ENCODE peak calls at places on chromosomes 6 and 20, in six cellular contexts. S is prostate gland, O is GM23338, I is spleen, C is breast epithelium, N is transverse colon. Z is an unnamed sample.

GRCh38 chr6:157814883-157815282 is 8.2 kb upstream of the SNX9 start:
- DNase-seq in C (no peak), O (no peak), I (no peak), S (no peak), N (no peak), Z (no peak)

GRCh38 chr6:64774881-64775280 is 932.1 kb downstream of the EYS start:
- DNase-seq in S (no peak), I (no peak), O (no peak), N (no peak), C (no peak), Z (no peak)

GRCh38 chr20:45893831-45894230 is 2.7 kb downstream of the CTSA start:
- DNase-seq in S (no peak), N (no peak), I (no peak), C (no peak), O (no peak), Z (no peak)

GRCh38 chr6:105769987-105770386 is 316.1 kb upstream of the PRDM1 start:
- DNase-seq in I (no peak), O (no peak), C (no peak), N (no peak), S (no peak), Z (no peak)

GRCh38 chr20:25623225-25623735 is 534 bp downstream of the NANP start:
- DNase-seq in I (peak; percentile 87), S (peak; percentile 28), N (peak; percentile 51), C (no peak), O (peak; percentile 27), Z (no peak)

GRCh38 chr6:116282698-116283097 is 3.0 kb upstream of the TSPYL1 start:
- DNase-seq in I (no peak), S (no peak), C (no peak), N (no peak), O (no peak), Z (no peak)

GRCh38 chr20:31815408-31816188 is 3.6 kb upstream of the MYLK2 start:
- DNase-seq in N (peak; percentile 18), I (no peak), S (no peak), O (peak; percentile 57), C (no peak), Z (no peak)

GRCh38 chr20:34069341-34070078 is 42.5 kb downstream of the EIF2S2 start:
- DNase-seq in I (no peak), S (peak; percentile 79), O (peak; percentile 94), C (peak; percentile 73), N (peak; percentile 83), Z (peak; percentile 94)

GRCh38 chr6:109455161-109455501 is 441 bp downstream of the MICAL1 start:
- DNase-seq in I (peak; percentile 92), C (no peak), S (no peak), N (peak; percentile 63), O (peak; percentile 72), Z (no peak)

GRCh38 chr6:139540276-139540675 is 165.8 kb upstream of the CITED2 start:
- DNase-seq in C (no peak), I (peak; percentile 76), O (no peak), N (peak; percentile 35), S (no peak), Z (no peak)

GRCh38 chr20:6160736-6161135 is 37.9 kb upstream of the FERMT1 start:
- DNase-seq in O (no peak), S (no peak), C (no peak), I (no peak), N (no peak), Z (no peak)

GRCh38 chr6:42841844-42842584 is 37.4 kb upstream of the RPL7L1 start:
- DNase-seq in O (no peak), N (no peak), I (no peak), S (no peak), C (no peak), Z (no peak)

GRCh38 chr20:2745060-2745910 is 52.7 kb downstream of the EBF4 start:
- DNase-seq in O (no peak), C (no peak), N (no peak), S (peak; percentile 3), I (peak; percentile 57), Z (peak; percentile 82)

GRCh38 chr6:41159415-41160082 is 3.4 kb downstream of the TREM2 start:
- DNase-seq in S (no peak), C (no peak), I (no peak), N (no peak), O (no peak), Z (peak; percentile 68)

GRCh38 chr6:13868236-13868635 is 53.9 kb upstream of the MCUR1 start:
- DNase-seq in O (no peak), N (no peak), C (no peak), I (no peak), S (no peak), Z (no peak)

GRCh38 chr20:36104244-36104643 is 50.3 kb upstream of the EPB41L1 start:
- DNase-seq in O (no peak), S (no peak), C (no peak), I (no peak), N (no peak), Z (no peak)

GRCh38 chr6:2578729-2579128 is 172.0 kb downstream of the MYLK4 start:
- DNase-seq in O (no peak), C (no peak), I (no peak), N (no peak), S (no peak), Z (no peak)

GRCh38 chr6:38929560-38929959 is 119.0 kb upstream of the GLP1R start:
- DNase-seq in S (no peak), O (no peak), N (no peak), I (no peak), C (no peak), Z (no peak)
- TF ChIP-seq CTCF in S (no peak), O (no peak), N (no peak), I (no peak), C (no peak), Z (no peak)

GRCh38 chr6:32950010-32950409 is 2.9 kb downstream of the HLA-DMA start:
- DNase-seq in S (no peak), N (no peak), I (no peak), O (no peak), C (no peak), Z (no peak)

GRCh38 chr6:32946893-32947292 is 6.0 kb downstream of the HLA-DMA start:
- DNase-seq in O (no peak), C (no peak), N (no peak), I (no peak), S (no peak), Z (no peak)

GRCh38 chr6:32950449-32950848 is 2.4 kb downstream of the HLA-DMA start:
- DNase-seq in O (no peak), C (no peak), N (no peak), S (no peak), I (no peak), Z (no peak)

GRCh38 chr6:32947552-32948465 is 5.1 kb downstream of the HLA-DMA start:
- DNase-seq in S (peak; percentile 38), I (no peak), O (peak; percentile 86), N (peak; percentile 69), C (no peak), Z (no peak)

DNA sequence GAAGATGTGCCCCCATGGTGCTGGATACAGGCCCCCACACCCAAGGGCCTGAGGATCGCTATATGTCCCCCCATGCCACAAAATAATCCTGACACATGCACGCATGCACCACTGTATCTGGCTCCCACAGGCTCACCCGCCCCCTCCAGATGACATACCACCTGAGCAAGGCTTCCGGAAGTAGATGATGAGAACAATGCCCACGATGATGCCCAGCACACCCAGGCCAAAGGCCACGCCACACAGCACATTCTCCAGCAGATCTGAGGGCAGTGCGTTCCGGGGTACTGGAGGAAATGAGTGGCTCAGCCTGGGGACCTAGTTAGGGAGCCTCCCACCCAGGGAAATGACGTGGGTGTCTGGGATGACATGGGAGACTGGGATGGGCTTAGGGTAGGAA is 3.8 kb downstream of the HLA-DMA start:
- DNase-seq in N (no peak), S (no peak), O (no peak), I (no peak), C (no peak), Z (no peak)
- TF ChIP-seq POLR2AphosphoS5 in N (no peak), S (no peak), O (no peak), I (no peak), C (no peak), Z (no peak)

DNA sequence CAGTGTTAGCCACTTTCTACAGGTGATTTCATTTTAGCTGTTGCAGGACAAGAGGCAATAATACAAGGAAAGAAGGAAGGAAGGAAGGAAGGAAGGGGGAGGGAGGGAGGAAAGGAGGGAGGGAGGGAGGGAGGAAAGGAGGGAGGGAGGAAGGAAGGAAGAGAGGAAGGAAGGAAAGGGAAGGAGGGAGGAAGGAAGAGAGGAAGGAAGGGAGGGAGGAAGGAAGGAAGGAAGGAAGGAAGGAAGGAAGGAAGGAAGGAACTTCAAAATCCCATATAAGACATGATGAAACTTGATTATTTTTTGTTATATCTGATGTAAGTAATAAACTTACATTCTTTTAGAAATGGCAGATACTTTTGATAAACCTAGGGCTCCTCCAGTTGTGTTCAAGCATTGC is 83.6 kb downstream of the TFAP2B start:
- DNase-seq in C (no peak), N (no peak), O (no peak), S (no peak), I (no peak), Z (no peak)
- TF ChIP-seq CTCF in C (no peak), N (no peak), O (no peak), S (no peak), I (no peak), Z (no peak)

GRCh38 chr20:17971571-17972013 is 2.8 kb downstream of the MGME1 start:
- DNase-seq in N (no peak), S (no peak), I (no peak), C (peak; percentile 44), O (peak; percentile 80), Z (no peak)

GRCh38 chr20:17969276-17969883 is 562 bp downstream of the MGME1 start:
- DNase-seq in C (peak; percentile 39), S (peak; percentile 42), N (peak; percentile 52), I (no peak), O (peak; percentile 57), Z (no peak)

GRCh38 chr20:17967595-17968365 is 814 bp downstream of the SNX5 start:
- DNase-seq in S (peak; percentile 16), C (no peak), I (no peak), N (no peak), O (no peak), Z (no peak)

GRCh38 chr20:17968366-17969275 is at the start of the genes MGME1 and SNX5:
- DNase-seq in I (peak; percentile 100), O (peak; percentile 99), S (peak; percentile 99), C (peak; percentile 96), N (peak; percentile 100), Z (peak; percentile 100)

DNA sequence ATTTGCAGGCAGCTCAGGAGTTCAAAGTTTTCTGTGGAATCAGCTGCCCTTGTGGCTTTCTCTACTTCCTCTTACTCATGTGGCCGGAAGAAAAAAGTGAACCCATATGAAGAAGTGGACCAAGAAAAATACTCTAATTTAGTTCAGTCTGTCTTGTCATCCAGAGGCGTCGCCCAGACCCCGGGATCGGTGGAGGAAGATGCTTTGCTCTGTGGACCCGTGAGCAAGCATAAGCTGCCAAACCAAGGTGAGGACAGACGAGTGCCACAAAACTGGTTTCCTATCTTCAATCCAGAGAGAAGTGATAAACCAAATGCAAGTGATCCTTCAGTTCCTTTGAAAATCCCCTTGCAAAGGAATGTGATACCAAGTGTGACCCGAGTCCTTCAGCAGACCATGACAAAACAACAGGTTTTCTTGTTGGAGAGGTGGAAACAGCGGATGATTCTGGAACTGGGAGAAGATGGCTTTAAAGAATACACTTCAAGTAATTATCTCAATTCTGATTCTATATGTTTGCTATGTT is 1.1 kb downstream of the MGME1 start:
- DNase-seq in S (peak; percentile 22), N (peak; percentile 36), O (peak; percentile 39), C (peak; percentile 28), I (peak; percentile 89), Z (no peak)
- TF ChIP-seq POLR2AphosphoS5 in S (no peak), N (no peak), O (no peak), C (no peak), I (no peak), Z (no peak)

Z was measured in esophagus muscularis mucosa.